ENCODE peak calls at places on chromosomes 11 and 22, in six cellular contexts. N, S, Q, O, W and P are unnamed samples.

GRCh38 chr22:50523806-50524663 is 1.4 kb downstream of the SCO2 start:
- DNase-seq in W (no peak), Q (no peak), N (no peak), O (no peak), S (no peak), P (no peak)

GRCh38 chr11:72778535-72779494 is 15.0 kb downstream of the STARD10 start:
- DNase-seq in W (no peak), Q (no peak), S (no peak), O (no peak), N (no peak), P (no peak)

GRCh38 chr11:115162919-115163318 is 341.3 kb downstream of the CADM1 start:
- DNase-seq in Q (no peak), S (no peak), W (no peak), N (no peak), O (no peak), P (no peak)

GRCh38 chr11:31509017-31509411 is 408 bp downstream of the IMMP1L start:
- DNase-seq in Q (no peak), S (no peak), O (no peak), N (peak), W (no peak), P (no peak)

GRCh38 chr22:29269731-29270474 is 1.8 kb downstream of the EWSR1 start:
- DNase-seq in W (no peak), O (no peak), Q (no peak), N (no peak), S (no peak), P (peak)

GRCh38 chr22:19663821-19664325 is 50.4 kb upstream of the SEPTIN5 start:
- DNase-seq in O (no peak), Q (peak), N (no peak), W (no peak), S (peak), P (peak)

GRCh38 chr11:44709966-44710365 is 16.8 kb upstream of the TSPAN18 start:
- DNase-seq in O (no peak), Q (peak), W (no peak), N (no peak), S (no peak), P (no peak)

GRCh38 chr22:46579751-46580449 is 40.3 kb upstream of the GRAMD4 start:
- DNase-seq in S (no peak), Q (no peak), N (no peak), W (no peak), O (no peak), P (no peak)

GRCh38 chr22:39232806-39233735 is 11.7 kb downstream of the PDGFB start:
- DNase-seq in W (no peak), Q (no peak), S (no peak), N (no peak), O (no peak), P (no peak)

GRCh38 chr11:101444164-101444563 is 139.6 kb downstream of the TRPC6 start:
- DNase-seq in S (no peak), O (no peak), N (no peak), W (no peak), Q (peak), P (no peak)

GRCh38 chr22:48217596-48217995 is 1455.1 kb downstream of the TBC1D22A start:
- DNase-seq in N (no peak), Q (no peak), W (no peak), S (no peak), O (no peak), P (peak)

GRCh38 chr11:44321059-44321458 is 11.1 kb upstream of the ALX4 start:
- DNase-seq in O (no peak), Q (no peak), S (no peak), W (no peak), N (no peak), P (no peak)

GRCh38 chr22:34804588-34804987 is 261.4 kb upstream of the ISX start:
- DNase-seq in W (no peak), O (no peak), Q (no peak), N (no peak), S (no peak), P (no peak)

GRCh38 chr11:86676533-86677154 is 4.2 kb upstream of the ME3 start:
- DNase-seq in O (no peak), S (no peak), Q (no peak), N (no peak), W (no peak), P (no peak)

GRCh38 chr11:16278986-16279385 is 77.4 kb downstream of the SOX6 start:
- DNase-seq in S (no peak), N (no peak), Q (no peak), O (no peak), W (no peak), P (no peak)

GRCh38 chr11:62340269-62340901 is 3.1 kb downstream of the ASRGL1 start:
- DNase-seq in W (no peak), Q (peak), S (peak), N (peak), O (peak), P (no peak)

GRCh38 chr11:47586043-47586442 is 435 bp upstream of the FAM180B start:
- DNase-seq in O (no peak), W (no peak), N (no peak), S (no peak), Q (no peak), P (no peak)

GRCh38 chr22:26748845-26749244 is 91.5 kb downstream of the MIAT start:
- DNase-seq in Q (no peak), W (no peak), S (no peak), N (no peak), O (no peak), P (no peak)

GRCh38 chr11:85779956-85780640 is 30.8 kb downstream of the SYTL2 start:
- DNase-seq in O (no peak), N (no peak), S (peak), W (no peak), Q (peak), P (no peak)

GRCh38 chr11:9875402-9875801 is 211.5 kb downstream of the SWAP70 start:
- DNase-seq in Q (no peak), W (no peak), O (no peak), S (no peak), N (no peak), P (no peak)

GRCh38 chr22:43862074-43862881 is at the start of gene SULT4A1:
- DNase-seq in S (peak), N (no peak), Q (peak), W (no peak), O (no peak), P (no peak)

GRCh38 chr11:124717421-124717785 is 22.3 kb upstream of the NRGN start:
- DNase-seq in W (peak), O (no peak), N (no peak), Q (peak), S (no peak), P (no peak)

GRCh38 chr11:65915821-65916251 is 3.0 kb downstream of the C11orf68 start:
- DNase-seq in N (peak), S (no peak), O (no peak), Q (peak), W (peak), P (peak)

GRCh38 chr22:38017939-38018885 is 33.9 kb upstream of the SOX10 start:
- DNase-seq in S (no peak), N (no peak), O (no peak), W (no peak), Q (no peak), P (no peak)

GRCh38 chr11:47448566-47449427 is at the start of gene RAPSN:
- DNase-seq in W (no peak), O (no peak), S (no peak), N (no peak), Q (no peak), P (no peak)

GRCh38 chr22:27996529-27996925 is 77.5 kb upstream of the PITPNB start:
- DNase-seq in N (no peak), W (no peak), O (no peak), Q (no peak), S (no peak), P (no peak)
- TF ChIP-seq CTCF in N (no peak), W (no peak), O (no peak), Q (no peak), S (no peak), P (no peak)

GRCh38 chr11:64216879-64217278 is 9.1 kb downstream of the TRPT1 start:
- DNase-seq in S (no peak), N (no peak), Q (no peak), O (no peak), W (no peak), P (no peak)
- TF ChIP-seq CTCF in S (no peak), N (no peak), Q (no peak), O (peak), W (no peak), P (no peak)

GRCh38 chr11:83831929-83832328 is 545.8 kb upstream of the CCDC90B start:
- DNase-seq in Q (no peak), N (no peak), W (no peak), O (no peak), S (no peak), P (no peak)

GRCh38 chr11:83840326-83840725 is 554.2 kb upstream of the CCDC90B start:
- DNase-seq in N (no peak), O (no peak), W (no peak), Q (no peak), S (no peak), P (no peak)

GRCh38 chr11:83835423-83835822 is 549.3 kb upstream of the CCDC90B start:
- DNase-seq in N (no peak), S (no peak), W (no peak), Q (no peak), O (no peak), P (no peak)

DNA sequence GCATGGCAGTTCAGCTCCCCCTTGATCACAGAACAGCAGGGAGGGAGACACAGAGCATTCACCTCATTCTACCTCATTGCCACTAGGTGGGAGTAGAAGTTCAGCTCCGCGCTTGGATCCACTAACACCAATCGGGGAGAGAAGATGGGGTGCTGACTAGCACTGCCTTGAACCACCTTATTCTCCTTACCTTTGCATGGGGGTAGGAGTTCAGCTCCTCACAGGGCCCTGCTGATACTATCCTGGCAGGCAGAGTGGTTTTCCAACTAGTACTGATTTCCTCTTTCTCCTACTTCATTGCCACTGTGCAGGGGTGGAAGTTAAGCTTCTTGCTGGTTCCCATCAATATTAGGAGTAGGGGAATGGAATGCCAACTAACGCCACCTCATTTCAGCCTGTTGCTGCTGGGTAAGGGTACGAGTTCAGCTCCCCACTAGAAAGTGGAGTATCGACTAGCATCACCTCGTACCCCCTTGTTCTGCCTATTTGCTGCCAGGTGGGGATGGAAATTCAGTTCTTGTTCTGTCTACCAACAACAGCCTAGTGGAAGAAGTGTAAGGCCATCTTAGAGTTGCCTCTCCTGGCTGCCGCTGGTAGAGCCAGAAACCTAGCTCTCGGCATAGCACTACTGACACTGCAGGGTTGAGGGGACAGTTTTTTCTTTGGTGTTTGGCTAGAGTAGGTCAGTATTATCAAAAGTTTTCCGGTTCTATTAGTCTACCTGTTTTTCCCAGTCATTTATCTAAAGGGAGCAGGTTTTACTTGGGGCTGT is 550.9 kb upstream of the CCDC90B start:
- DNase-seq in Q (peak), O (peak), S (peak), W (no peak), N (peak), P (no peak)
- TF ChIP-seq CTCF in Q (peak), O (peak), S (peak), W (peak), N (peak), P (peak)

GRCh38 chr11:64253043-64253442 is 1.7 kb downstream of the PLCB3 start:
- DNase-seq in W (no peak), O (no peak), N (no peak), Q (no peak), S (no peak), P (no peak)

GRCh38 chr11:64251722-64251985 is 324 bp downstream of the PLCB3 start:
- DNase-seq in W (no peak), Q (no peak), O (no peak), S (no peak), N (no peak), P (no peak)

GRCh38 chr11:64250875-64251721 is at the start of gene PLCB3:
- DNase-seq in W (no peak), S (peak), N (no peak), O (peak), Q (peak), P (no peak)

GRCh38 chr11:64253481-64253880 is 2.2 kb downstream of the PLCB3 start:
- DNase-seq in S (no peak), O (no peak), W (no peak), Q (no peak), N (no peak), P (no peak)

GRCh38 chr11:64251986-64252837 is 882 bp downstream of the PLCB3 start:
- DNase-seq in W (no peak), S (no peak), O (no peak), N (peak), Q (peak), P (no peak)
- TF ChIP-seq CTCF in W (no peak), S (no peak), O (peak), N (peak), Q (peak), P (peak)

DNA sequence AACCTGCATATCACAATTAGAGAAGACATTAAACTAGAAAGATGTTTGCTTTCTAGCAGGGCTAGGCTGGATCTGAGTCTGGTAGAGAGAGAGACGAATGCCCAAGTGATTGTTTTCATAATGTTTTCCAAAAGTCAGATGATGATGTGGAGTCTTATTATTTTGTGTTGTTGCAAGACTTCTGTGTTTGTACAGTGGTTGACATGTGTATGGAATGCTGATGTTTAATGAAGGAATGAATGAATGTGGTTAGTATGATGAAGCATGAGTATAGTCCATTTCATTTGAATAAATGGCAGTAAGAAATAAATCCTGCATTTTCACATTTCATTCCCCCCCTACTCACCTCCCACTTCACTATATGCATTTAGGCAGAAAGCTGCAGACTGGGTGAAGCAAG is 69.6 kb downstream of the PPP2R1B start:
- DNase-seq in S (no peak), W (no peak), N (no peak), O (no peak), Q (peak), P (no peak)
- TF ChIP-seq CTCF in S (no peak), W (no peak), N (no peak), O (no peak), Q (no peak), P (no peak)

GRCh38 chr11:58639103-58639502 is 16.6 kb downstream of the CNTF start:
- DNase-seq in W (no peak), O (no peak), Q (no peak), S (no peak), N (no peak), P (no peak)

GRCh38 chr11:58637367-58637766 is 14.9 kb downstream of the CNTF start:
- DNase-seq in Q (no peak), N (no peak), O (no peak), W (no peak), S (no peak), P (no peak)

GRCh38 chr11:58640386-58641023 is 18.0 kb downstream of the CNTF start:
- DNase-seq in N (no peak), S (no peak), O (peak), W (no peak), Q (peak), P (no peak)

GRCh38 chr11:58632510-58632909 is 10.0 kb downstream of the CNTF start:
- DNase-seq in S (no peak), O (no peak), W (no peak), N (no peak), Q (no peak), P (no peak)

GRCh38 chr11:58636587-58636986 is 14.1 kb downstream of the CNTF start:
- DNase-seq in S (no peak), W (no peak), O (no peak), N (no peak), Q (no peak), P (no peak)
- TF ChIP-seq CTCF in S (no peak), W (no peak), O (no peak), N (no peak), Q (no peak), P (no peak)

DNA sequence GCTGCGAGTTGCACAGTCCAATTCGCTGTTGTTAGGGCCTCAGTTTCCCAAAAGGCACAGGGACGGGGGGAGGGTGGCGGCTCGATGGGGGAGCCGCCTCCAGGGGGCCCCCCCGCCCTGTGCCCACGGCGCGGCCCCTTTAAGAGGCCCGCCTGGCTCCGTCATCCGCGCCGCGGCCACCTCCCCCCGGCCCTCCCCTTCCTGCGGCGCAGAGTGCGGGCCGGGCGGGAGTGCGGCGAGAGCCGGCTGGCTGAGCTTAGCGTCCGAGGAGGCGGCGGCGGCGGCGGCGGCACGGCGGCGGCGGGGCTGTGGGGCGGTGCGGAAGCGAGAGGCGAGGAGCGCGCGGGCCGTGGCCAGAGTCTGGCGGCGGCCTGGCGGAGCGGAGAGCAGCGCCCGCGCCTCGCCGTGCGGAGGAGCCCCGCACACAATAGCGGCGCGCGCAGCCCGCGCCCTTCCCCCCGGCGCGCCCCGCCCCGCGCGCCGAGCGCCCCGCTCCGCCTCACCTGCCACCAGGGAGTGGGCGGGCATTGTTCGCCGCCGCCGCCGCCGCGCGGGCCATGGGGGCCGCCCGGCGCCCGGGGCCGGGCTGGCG is at the start of gene BCR:
- DNase-seq in O (peak), N (peak), Q (peak), S (peak), W (no peak), P (no peak)
- TF ChIP-seq CTCF in O (peak), N (no peak), Q (no peak), S (no peak), W (peak), P (peak)